ENCODE peak calls at places on chromosomes 2 and 18, in five cellular contexts. One of them, this sample, is unnamed.

GRCh38 chr18:32576296-32576916 is 105.7 kb upstream of the GAREM1 start:
- DNase-seq in HepG2: peak; percentile 29
- DNase-seq in WTC11: peak; percentile 40
- DNase-seq in GM12878: no peak
- DNase-seq in K562: no peak
- DNase-seq in this sample: no peak

GRCh38 chr18:78986018-78986481 is 6.4 kb downstream of the SALL3 start:
- DNase-seq in HepG2: peak; percentile 17
- DNase-seq in WTC11: peak; percentile 45
- DNase-seq in GM12878: no peak
- DNase-seq in K562: no peak
- DNase-seq in this sample: no peak

GRCh38 chr2:132670104-132670960 is at the start of gene LYPD1:
- DNase-seq in HepG2: no peak
- DNase-seq in WTC11: peak; percentile 62
- DNase-seq in GM12878: no peak
- DNase-seq in K562: no peak
- DNase-seq in this sample: no peak

GRCh38 chr2:218985021-218985324 is at the start of gene FEV:
- DNase-seq in HepG2: no peak
- DNase-seq in WTC11: no peak
- DNase-seq in GM12878: no peak
- DNase-seq in K562: no peak
- DNase-seq in this sample: no peak

GRCh38 chr2:12948231-12948962 is 231.7 kb downstream of the TRIB2 start:
- DNase-seq in HepG2: no peak
- DNase-seq in WTC11: no peak
- DNase-seq in GM12878: no peak
- DNase-seq in K562: no peak
- DNase-seq in this sample: no peak

GRCh38 chr2:235293060-235293459 is 200.8 kb upstream of the AGAP1 start:
- DNase-seq in HepG2: no peak
- DNase-seq in WTC11: no peak
- DNase-seq in GM12878: no peak
- DNase-seq in K562: no peak
- DNase-seq in this sample: no peak

GRCh38 chr2:145020694-145021093 is 500.8 kb upstream of the ZEB2 start:
- DNase-seq in HepG2: no peak
- DNase-seq in WTC11: no peak
- DNase-seq in GM12878: no peak
- DNase-seq in K562: no peak
- DNase-seq in this sample: no peak

GRCh38 chr2:106686814-106687213 is 199.2 kb downstream of the ST6GAL2 start:
- DNase-seq in HepG2: no peak
- DNase-seq in WTC11: no peak
- DNase-seq in GM12878: no peak
- DNase-seq in K562: no peak
- DNase-seq in this sample: no peak

GRCh38 chr2:191691016-191691725 is 13.2 kb downstream of the NABP1 start:
- DNase-seq in HepG2: peak; percentile 81
- DNase-seq in WTC11: no peak
- DNase-seq in GM12878: peak; percentile 59
- DNase-seq in K562: peak; percentile 51
- DNase-seq in this sample: no peak

GRCh38 chr2:20378891-20379519 is 28.4 kb upstream of the PUM2 start:
- DNase-seq in HepG2: peak; percentile 80
- DNase-seq in WTC11: peak; percentile 81
- DNase-seq in GM12878: no peak
- DNase-seq in K562: peak; percentile 60
- DNase-seq in this sample: peak; percentile 34

GRCh38 chr18:61785588-61785987 is 107.2 kb downstream of the RNF152 start:
- DNase-seq in HepG2: no peak
- DNase-seq in WTC11: no peak
- DNase-seq in GM12878: no peak
- DNase-seq in K562: no peak
- DNase-seq in this sample: no peak

GRCh38 chr2:168457177-168457905 is 1.3 kb downstream of the CERS6 start:
- DNase-seq in HepG2: no peak
- DNase-seq in WTC11: no peak
- DNase-seq in GM12878: peak; percentile 42
- DNase-seq in K562: no peak
- DNase-seq in this sample: no peak

GRCh38 chr2:190121971-190122370 is 59.4 kb upstream of the MSTN start:
- DNase-seq in HepG2: peak; percentile 24
- DNase-seq in WTC11: no peak
- DNase-seq in GM12878: peak; percentile 9
- DNase-seq in K562: no peak
- DNase-seq in this sample: no peak

GRCh38 chr2:85265304-85265703 is 62.5 kb downstream of the TGOLN2 start:
- DNase-seq in HepG2: no peak
- DNase-seq in WTC11: no peak
- DNase-seq in GM12878: no peak
- DNase-seq in K562: no peak
- DNase-seq in this sample: no peak

DNA sequence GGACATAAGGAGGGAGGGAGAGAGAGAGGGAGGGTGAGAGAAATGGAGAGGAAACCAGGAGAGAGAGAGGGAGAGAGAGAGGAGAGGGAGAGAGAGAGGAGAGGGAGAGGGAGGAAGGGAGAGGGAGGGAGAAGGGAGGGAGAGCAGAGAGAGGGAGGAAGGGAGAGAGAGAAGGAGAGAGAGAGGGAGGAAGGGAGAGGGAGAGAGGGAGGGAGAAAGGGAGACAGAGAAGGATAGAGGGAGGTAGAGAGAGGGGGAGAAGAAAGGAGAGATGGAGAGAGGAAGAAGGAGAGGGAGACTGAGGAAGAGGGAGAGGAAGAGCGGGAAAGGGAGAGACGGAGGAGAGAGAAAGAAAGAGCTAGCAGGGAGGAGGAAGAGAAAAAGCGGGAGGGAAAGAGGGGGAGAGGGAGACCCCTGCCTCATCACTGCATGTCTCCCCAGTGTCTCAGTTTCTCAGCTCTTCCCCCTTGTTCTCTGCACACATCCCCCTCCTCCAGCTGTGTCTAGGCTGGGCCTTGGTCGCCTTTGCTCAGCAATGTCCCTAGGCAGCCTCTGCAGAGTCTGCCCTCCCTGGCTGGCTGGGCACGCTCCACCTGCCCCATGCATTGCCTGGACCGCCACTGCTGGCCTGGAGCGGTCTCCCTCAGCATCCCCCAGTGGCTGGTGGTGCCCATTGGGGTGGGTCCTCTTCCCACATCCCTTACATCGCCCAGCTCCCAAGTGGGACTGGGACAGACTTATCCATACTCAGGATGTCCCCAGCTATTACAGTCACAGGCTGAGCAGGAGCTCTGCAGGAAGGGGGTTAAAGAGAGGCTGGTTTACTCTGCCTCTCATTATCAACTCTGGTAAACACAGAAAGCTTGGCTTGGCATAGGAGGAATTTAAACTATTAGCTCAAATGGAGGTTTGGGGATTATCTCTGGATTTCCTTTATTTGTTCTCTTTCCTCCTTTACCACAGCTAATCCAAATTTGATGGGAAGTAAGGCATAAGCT is 85.7 kb upstream of the APCDD1 start:
- DNase-seq in HepG2: no peak
- DNase-seq in WTC11: no peak
- DNase-seq in GM12878: no peak
- DNase-seq in K562: no peak
- DNase-seq in this sample: no peak
- TF ChIP-seq ATF2 in HepG2: no peak
- TF ChIP-seq ATF2 in WTC11: no peak
- TF ChIP-seq ATF2 in GM12878: no peak
- TF ChIP-seq ATF2 in K562: no peak
- TF ChIP-seq ATF2 in this sample: no peak

GRCh38 chr2:71928734-71929481 is 218.8 kb downstream of the CYP26B1 start:
- DNase-seq in HepG2: no peak
- DNase-seq in WTC11: no peak
- DNase-seq in GM12878: no peak
- DNase-seq in K562: no peak
- DNase-seq in this sample: no peak
- TF ChIP-seq ATF2 in HepG2: no peak
- TF ChIP-seq ATF2 in WTC11: no peak
- TF ChIP-seq ATF2 in GM12878: no peak
- TF ChIP-seq ATF2 in K562: no peak
- TF ChIP-seq ATF2 in this sample: no peak

GRCh38 chr2:10028407-10028987 is 14.9 kb upstream of the KLF11 start:
- DNase-seq in HepG2: no peak
- DNase-seq in WTC11: no peak
- DNase-seq in GM12878: no peak
- DNase-seq in K562: peak; percentile 31
- DNase-seq in this sample: no peak

GRCh38 chr2:10029875-10030223 is 13.5 kb upstream of the KLF11 start:
- DNase-seq in HepG2: no peak
- DNase-seq in WTC11: no peak
- DNase-seq in GM12878: no peak
- DNase-seq in K562: no peak
- DNase-seq in this sample: no peak

GRCh38 chr2:10027931-10028330 is 15.4 kb upstream of the KLF11 start:
- DNase-seq in HepG2: no peak
- DNase-seq in WTC11: no peak
- DNase-seq in GM12878: no peak
- DNase-seq in K562: no peak
- DNase-seq in this sample: no peak

GRCh38 chr2:10028988-10029874 is 14.1 kb upstream of the KLF11 start:
- DNase-seq in HepG2: no peak
- DNase-seq in WTC11: peak; percentile 52
- DNase-seq in GM12878: no peak
- DNase-seq in K562: peak; percentile 92
- DNase-seq in this sample: no peak

GRCh38 chr2:10026940-10027569 is 16.3 kb upstream of the KLF11 start:
- DNase-seq in HepG2: no peak
- DNase-seq in WTC11: no peak
- DNase-seq in GM12878: no peak
- DNase-seq in K562: no peak
- DNase-seq in this sample: no peak
- TF ChIP-seq ATF2 in HepG2: no peak
- TF ChIP-seq ATF2 in WTC11: no peak
- TF ChIP-seq ATF2 in GM12878: no peak
- TF ChIP-seq ATF2 in K562: no peak
- TF ChIP-seq ATF2 in this sample: no peak

GRCh38 chr2:121128741-121129659 is 156.0 kb downstream of the TFCP2L1 start:
- DNase-seq in HepG2: peak; percentile 45
- DNase-seq in WTC11: peak; percentile 74
- DNase-seq in GM12878: no peak
- DNase-seq in K562: peak; percentile 46
- DNase-seq in this sample: peak; percentile 78
- TF ChIP-seq ATF2 in HepG2: no peak
- TF ChIP-seq ATF2 in WTC11: no peak
- TF ChIP-seq ATF2 in GM12878: no peak
- TF ChIP-seq ATF2 in K562: no peak
- TF ChIP-seq ATF2 in this sample: no peak

DNA sequence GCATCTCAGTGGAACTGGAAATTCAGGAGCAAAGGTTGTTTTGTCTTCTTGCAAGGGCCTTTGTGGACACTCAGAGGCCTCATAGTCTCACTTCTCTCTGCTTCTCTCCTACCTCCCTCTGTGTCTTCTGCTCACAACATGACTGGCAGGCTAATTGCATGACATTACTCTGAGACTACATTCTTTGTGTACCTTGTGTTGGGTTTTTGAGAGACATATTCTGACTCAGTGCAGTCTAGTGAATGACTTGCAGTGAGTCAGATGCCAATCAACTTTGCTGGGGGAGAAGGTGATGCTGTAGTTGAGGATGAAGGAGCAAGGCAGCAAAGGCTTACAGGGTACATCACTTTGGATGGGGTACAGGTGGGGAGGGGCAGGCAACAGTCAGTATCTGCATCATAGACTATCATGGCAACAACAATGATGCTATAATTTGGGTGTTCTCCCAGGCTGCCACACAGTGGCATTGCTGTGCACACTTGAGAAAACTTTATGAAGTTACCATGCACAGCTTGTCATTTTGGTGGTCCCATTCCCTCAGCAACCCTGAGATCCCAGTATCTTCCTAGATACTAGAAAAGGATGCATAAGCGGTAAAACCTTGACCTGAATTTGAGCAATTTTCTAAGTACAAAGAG is 69.3 kb upstream of the SLC16A14 start:
- DNase-seq in HepG2: peak; percentile 17
- DNase-seq in WTC11: no peak
- DNase-seq in GM12878: no peak
- DNase-seq in K562: no peak
- DNase-seq in this sample: no peak
- TF ChIP-seq ATF2 in HepG2: no peak
- TF ChIP-seq ATF2 in WTC11: no peak
- TF ChIP-seq ATF2 in GM12878: no peak
- TF ChIP-seq ATF2 in K562: no peak
- TF ChIP-seq ATF2 in this sample: no peak

GRCh38 chr18:46341989-46342525 is 237.9 kb downstream of the HAUS1 start:
- DNase-seq in HepG2: no peak
- DNase-seq in WTC11: no peak
- DNase-seq in GM12878: no peak
- DNase-seq in K562: no peak
- DNase-seq in this sample: no peak

GRCh38 chr18:46343456-46343855 is 239.3 kb downstream of the HAUS1 start:
- DNase-seq in HepG2: no peak
- DNase-seq in WTC11: no peak
- DNase-seq in GM12878: no peak
- DNase-seq in K562: no peak
- DNase-seq in this sample: no peak

GRCh38 chr18:46345181-46345465 is 240.9 kb downstream of the HAUS1 start:
- DNase-seq in HepG2: no peak
- DNase-seq in WTC11: no peak
- DNase-seq in GM12878: no peak
- DNase-seq in K562: no peak
- DNase-seq in this sample: no peak

GRCh38 chr18:46344416-46345180 is 240.4 kb downstream of the HAUS1 start:
- DNase-seq in HepG2: no peak
- DNase-seq in WTC11: no peak
- DNase-seq in GM12878: no peak
- DNase-seq in K562: no peak
- DNase-seq in this sample: no peak

DNA sequence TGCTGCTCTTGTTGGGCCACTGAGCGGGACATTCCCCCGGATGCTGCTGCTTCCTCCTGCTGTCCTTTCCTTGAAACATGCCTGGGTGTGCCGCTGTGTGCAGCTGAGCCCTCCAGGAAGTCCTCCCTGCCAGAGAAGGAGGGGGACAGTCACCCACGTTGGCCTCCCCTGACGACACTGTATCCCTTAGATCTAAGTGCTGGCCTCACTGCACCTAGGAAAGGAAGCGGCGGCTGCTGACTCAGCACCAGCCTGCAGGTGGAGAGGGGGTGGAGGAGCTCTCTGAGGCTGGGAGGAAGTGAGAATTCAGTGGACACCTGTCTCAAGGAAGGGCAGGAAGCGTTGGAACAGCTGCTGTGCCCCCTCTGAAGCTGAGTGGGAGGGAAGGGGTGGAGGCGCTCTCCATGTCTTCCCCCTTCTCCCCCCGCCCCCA is 239.8 kb downstream of the HAUS1 start:
- DNase-seq in HepG2: no peak
- DNase-seq in WTC11: peak; percentile 52
- DNase-seq in GM12878: peak; percentile 40
- DNase-seq in K562: peak; percentile 8
- DNase-seq in this sample: peak; percentile 61
- TF ChIP-seq ATF2 in HepG2: no peak
- TF ChIP-seq ATF2 in WTC11: no peak
- TF ChIP-seq ATF2 in GM12878: no peak
- TF ChIP-seq ATF2 in K562: no peak
- TF ChIP-seq ATF2 in this sample: no peak

This sample was measured in H1.